ENCODE peak calls at places on chromosomes 12 and 14, in seven cellular contexts. V, L, N, B, T, O and Q are unnamed samples.

GRCh38 chr14:104895786-104896642 is 28.7 kb upstream of the PLD4 start:
- DNase-seq in V (no peak), L (no peak), B (peak; percentile 11), T (peak; percentile 70), N (peak; percentile 65), O (no peak), Q (peak; percentile 19)

GRCh38 chr14:65791551-65791981 is 379.0 kb downstream of the FUT8 start:
- DNase-seq in O (no peak), L (peak; percentile 34), B (no peak), T (no peak), N (no peak), V (no peak), Q (no peak)

GRCh38 chr12:132062481-132062880 is 81.6 kb downstream of the DDX51 start:
- DNase-seq in N (no peak), V (no peak), T (no peak), L (no peak), B (no peak), O (no peak), Q (no peak)

GRCh38 chr12:122903704-122904034 is 7.7 kb upstream of the VPS37B start:
- DNase-seq in V (no peak), O (no peak), L (no peak), T (no peak), N (no peak), B (no peak), Q (no peak)

GRCh38 chr12:30063435-30063945 is 279.7 kb upstream of the TMTC1 start:
- DNase-seq in O (no peak), V (no peak), T (no peak), B (no peak), L (no peak), N (no peak), Q (no peak)

GRCh38 chr14:104252256-104253215 is 114.1 kb downstream of the KIF26A start:
- DNase-seq in N (no peak), T (peak; percentile 29), O (no peak), L (no peak), V (no peak), B (no peak), Q (no peak)

GRCh38 chr12:111429760-111430417 is 24.2 kb downstream of the SH2B3 start:
- DNase-seq in T (no peak), B (no peak), O (no peak), N (no peak), L (peak; percentile 61), V (no peak), Q (no peak)

GRCh38 chr14:20680363-20680762 is 4.0 kb upstream of the RNASE4 start:
- DNase-seq in L (no peak), B (no peak), T (no peak), V (no peak), N (no peak), O (no peak), Q (no peak)

GRCh38 chr12:82740129-82741000 is 53.7 kb downstream of the TMTC2 start:
- DNase-seq in L (no peak), N (no peak), V (no peak), B (no peak), T (no peak), O (peak; percentile 84), Q (no peak)

GRCh38 chr14:21268612-21269251 is 510 bp downstream of the HNRNPC start:
- DNase-seq in V (no peak), O (peak; percentile 24), B (peak; percentile 34), L (peak; percentile 53), T (peak; percentile 30), N (no peak), Q (no peak)

GRCh38 chr14:95304342-95304741 is 15.4 kb downstream of the CLMN start:
- DNase-seq in B (no peak), V (no peak), T (no peak), L (no peak), O (no peak), N (no peak), Q (no peak)

GRCh38 chr14:70601162-70601561 is 707 bp upstream of the MED6 start:
- DNase-seq in T (no peak), L (no peak), O (no peak), V (no peak), N (no peak), B (no peak), Q (no peak)

GRCh38 chr12:52873832-52874572 is 25.2 kb upstream of the KRT78 start:
- DNase-seq in B (peak; percentile 91), L (peak; percentile 79), T (peak; percentile 87), V (peak; percentile 93), O (peak; percentile 78), N (peak; percentile 93), Q (peak; percentile 39)

GRCh38 chr12:59088673-59089072 is 168.4 kb upstream of the LRIG3 start:
- DNase-seq in N (no peak), B (no peak), T (no peak), L (no peak), O (no peak), V (no peak), Q (no peak)

GRCh38 chr14:74611672-74612345 is at the start of gene LTBP2:
- DNase-seq in O (no peak), L (no peak), V (no peak), B (no peak), N (no peak), T (no peak), Q (no peak)

GRCh38 chr14:29320261-29320660 is 553.7 kb downstream of the FOXG1 start:
- DNase-seq in T (no peak), O (no peak), B (no peak), N (no peak), L (no peak), V (no peak), Q (no peak)
- TF ChIP-seq POLR2AphosphoS5 in T (no peak), O (no peak), B (no peak), N (no peak), L (no peak), V (no peak), Q (no peak)

DNA sequence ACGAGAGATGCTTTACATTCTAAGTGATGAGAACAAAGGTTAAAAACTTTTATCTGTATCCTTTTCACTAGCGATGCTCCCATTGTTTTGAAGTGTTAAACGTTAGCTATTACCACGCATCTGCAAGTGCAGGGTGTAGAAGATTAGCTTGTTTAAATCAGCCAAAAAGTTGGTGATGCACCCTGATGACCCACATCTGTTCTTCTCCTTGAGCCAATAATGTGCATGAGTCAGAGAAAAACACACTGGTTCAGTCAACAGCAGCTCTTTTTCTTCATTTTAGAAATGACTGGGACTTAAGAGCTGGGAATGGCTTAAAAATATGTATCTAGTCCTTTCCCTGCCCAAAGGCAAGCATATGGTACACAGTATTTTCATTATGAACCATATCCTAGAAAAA is 323.5 kb upstream of the PDE3A start:
- DNase-seq in B (no peak), T (no peak), V (no peak), L (no peak), O (no peak), N (no peak), Q (no peak)
- TF ChIP-seq POLR2A in B (no peak), T (no peak), V (no peak), L (no peak), O (no peak), N (no peak), Q (no peak)

GRCh38 chr12:119869720-119870119 is 7.4 kb downstream of the CIT start:
- DNase-seq in N (no peak), L (peak; percentile 52), V (no peak), B (no peak), O (peak; percentile 12), T (no peak), Q (no peak)
- TF ChIP-seq POLR2AphosphoS5 in N (no peak), L (no peak), V (no peak), B (no peak), O (no peak), T (no peak), Q (no peak)

GRCh38 chr12:104134882-104135281 is 3.1 kb downstream of the NFYB start:
- DNase-seq in N (no peak), T (no peak), B (no peak), V (no peak), L (no peak), O (no peak), Q (no peak)

GRCh38 chr12:104138747-104139186 is 757 bp upstream of the NFYB start:
- DNase-seq in V (no peak), O (no peak), L (no peak), T (no peak), B (peak; percentile 12), N (peak; percentile 71), Q (no peak)

GRCh38 chr12:104136577-104136976 is 1.4 kb downstream of the NFYB start:
- DNase-seq in V (no peak), O (no peak), B (no peak), L (peak; percentile 35), N (no peak), T (no peak), Q (no peak)

GRCh38 chr12:104137902-104138746 is at the start of gene NFYB:
- DNase-seq in O (peak; percentile 94), L (peak; percentile 97), B (peak; percentile 95), T (peak; percentile 96), N (peak; percentile 99), V (peak; percentile 94), Q (peak; percentile 92)

DNA sequence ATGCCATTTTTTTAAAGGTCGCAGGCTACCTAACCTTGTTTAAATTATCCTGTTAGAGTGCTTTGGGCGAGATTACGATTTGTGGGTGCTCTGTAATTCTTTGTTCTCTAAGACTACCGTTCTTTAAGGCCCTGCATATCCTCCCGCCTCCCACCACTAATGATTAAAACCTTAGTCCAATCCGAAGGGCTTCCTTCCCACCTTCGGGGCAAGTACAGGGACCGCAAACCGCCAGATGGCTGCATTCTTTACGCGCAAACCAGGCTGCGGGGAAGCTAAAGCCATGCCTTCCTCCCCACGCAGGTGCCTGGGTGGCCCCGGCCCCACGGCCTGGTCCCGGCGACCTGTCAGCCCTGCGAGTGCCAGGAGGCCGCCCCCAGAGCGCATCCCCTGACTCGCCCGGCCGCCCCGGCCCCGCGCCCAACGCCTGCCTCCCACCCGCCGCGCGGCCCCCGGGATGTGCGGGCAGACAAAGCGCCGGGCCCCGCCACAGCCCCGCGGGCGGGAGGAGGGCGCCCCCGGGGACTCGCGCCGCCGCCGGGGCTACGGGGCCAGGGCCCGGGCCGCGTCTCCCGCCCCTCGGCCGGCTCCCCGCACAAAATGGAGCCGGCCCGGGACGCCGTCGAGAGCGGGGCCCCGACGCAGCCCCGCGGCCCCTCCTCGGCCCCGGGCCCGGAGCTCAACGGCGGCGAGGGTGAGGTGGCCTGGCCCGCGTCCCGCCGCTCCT is 672 bp downstream of the NFYB start:
- DNase-seq in N (peak; percentile 78), V (no peak), O (no peak), B (peak; percentile 42), L (peak; percentile 57), T (peak; percentile 34), Q (peak; percentile 30)
- TF ChIP-seq POLR2A in N (no peak), V (no peak), O (no peak), B (no peak), L (no peak), T (no peak), Q (peak; percentile 36)

GRCh38 chr12:15710860-15711510 is 78.2 kb downstream of the EPS8 start:
- DNase-seq in L (no peak), B (no peak), T (no peak), N (no peak), O (no peak), V (no peak), Q (no peak)

GRCh38 chr12:15712160-15712559 is 77.0 kb downstream of the EPS8 start:
- DNase-seq in O (no peak), N (no peak), V (no peak), L (no peak), B (no peak), T (no peak), Q (no peak)

GRCh38 chr12:15714256-15714655 is 74.9 kb downstream of the EPS8 start:
- DNase-seq in B (no peak), N (no peak), T (no peak), L (no peak), V (no peak), O (no peak), Q (no peak)

GRCh38 chr12:15709524-15709923 is 79.7 kb downstream of the EPS8 start:
- DNase-seq in V (no peak), O (no peak), L (no peak), N (no peak), T (no peak), B (no peak), Q (no peak)

GRCh38 chr12:15712823-15713663 is 76.1 kb downstream of the EPS8 start:
- DNase-seq in V (no peak), N (peak; percentile 61), B (peak; percentile 81), L (no peak), O (no peak), T (peak; percentile 76), Q (no peak)
- TF ChIP-seq POLR2AphosphoS5 in V (no peak), N (peak; percentile 6), B (peak; percentile 94), L (no peak), O (no peak), T (peak; percentile 34), Q (no peak)